ENCODE peak calls at places on chromosome 21, in five cellular contexts. T is progenitor cell of endocrine pancreas, R is osteocyte, M is GM13977, O is lung. I is an unnamed sample.

GRCh38 chr21:37061926-37062591 is 10.8 kb downstream of the PIGP start:
- DNase-seq in T (no peak), R (no peak), M (no peak), O (no peak), I (no peak)

GRCh38 chr21:29499734-29500343 is 201.1 kb downstream of the BACH1 start:
- DNase-seq in T (no peak), R (no peak), M (peak; percentile 7), O (no peak), I (peak; percentile 60)

GRCh38 chr21:14753466-14754258 is 207.5 kb upstream of the SAMSN1 start:
- DNase-seq in T (no peak), R (no peak), M (no peak), O (no peak), I (no peak)

GRCh38 chr21:42375966-42376337 is 9.6 kb upstream of the TFF1 start:
- DNase-seq in T (no peak), R (no peak), M (no peak), O (no peak), I (no peak)

GRCh38 chr21:32994305-32994704 is 31.4 kb upstream of the OLIG2 start:
- DNase-seq in T (no peak), R (no peak), M (peak; percentile 32), O (no peak), I (no peak)

GRCh38 chr21:17699524-17700189 is 87.0 kb upstream of the BTG3 start:
- DNase-seq in T (no peak), R (no peak), M (no peak), O (no peak), I (no peak)

GRCh38 chr21:41928621-41929220 is 25.1 kb downstream of the C2CD2 start:
- DNase-seq in T (no peak), R (no peak), M (peak; percentile 73), O (no peak), I (no peak)

GRCh38 chr21:18164933-18165332 is 79.7 kb upstream of the CHODL start:
- DNase-seq in T (no peak), R (no peak), M (no peak), O (no peak), I (no peak)

GRCh38 chr21:28633803-28634572 is 358.7 kb downstream of the LTN1 start:
- DNase-seq in T (no peak), R (no peak), M (no peak), O (no peak), I (no peak)

GRCh38 chr21:46323227-46323709 is 402 bp downstream of the C21orf58 start:
- DNase-seq in T (no peak), R (no peak), M (no peak), O (no peak), I (no peak)

GRCh38 chr21:46324390-46325072 is 575 bp downstream of the PCNT start:
- DNase-seq in T (peak; percentile 75), R (peak; percentile 95), M (peak; percentile 98), O (peak; percentile 86), I (peak; percentile 96)

GRCh38 chr21:46323710-46324389 is at the start of the genes C21orf58 and PCNT:
- DNase-seq in T (peak; percentile 95), R (peak; percentile 100), M (peak; percentile 99), O (peak; percentile 97), I (peak; percentile 99)

GRCh38 chr21:46326110-46326703 is 2.3 kb downstream of the PCNT start:
- DNase-seq in T (no peak), R (no peak), M (no peak), O (no peak), I (no peak)

DNA sequence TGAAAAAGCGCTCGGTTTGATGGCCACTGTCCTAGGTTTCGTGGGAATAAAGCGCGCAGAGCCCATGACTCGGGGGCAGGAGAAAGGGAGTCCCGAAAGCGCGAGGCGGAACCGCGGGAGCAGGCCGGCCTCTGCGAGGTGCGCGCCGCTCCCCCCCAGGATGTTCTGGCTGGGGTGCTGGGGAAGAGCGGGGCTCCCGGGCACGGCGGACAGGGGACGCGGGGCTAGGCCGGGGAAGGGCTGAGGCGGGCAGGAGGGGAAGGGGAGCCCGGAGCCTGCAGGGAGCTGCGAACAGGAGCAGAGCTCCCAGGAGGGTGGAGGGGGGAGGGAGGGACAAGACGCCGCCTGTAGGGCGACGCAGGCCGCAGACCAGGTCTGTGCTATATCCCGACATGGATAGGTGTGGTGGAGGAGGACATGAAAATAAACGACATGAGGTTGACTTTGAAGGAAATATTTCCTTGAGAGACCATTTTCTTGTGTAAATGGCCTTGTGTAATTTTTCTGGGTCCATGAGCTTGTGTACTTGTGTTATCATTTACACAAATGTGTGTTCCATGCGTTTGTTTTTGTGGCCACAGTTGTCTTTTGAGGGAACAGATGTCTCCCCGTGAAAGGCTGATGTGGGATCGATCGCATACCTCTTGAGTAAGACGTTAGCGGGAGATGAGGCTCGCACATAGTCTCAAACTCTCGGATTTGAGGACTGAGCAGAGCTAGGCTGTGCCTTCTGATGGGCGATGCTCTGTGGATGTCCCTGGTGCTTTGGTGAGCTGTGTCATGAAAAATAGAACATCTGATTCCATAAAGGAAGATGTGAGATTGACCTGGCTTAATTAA is 1.3 kb downstream of the PCNT start:
- DNase-seq in T (peak; percentile 30), R (no peak), M (peak; percentile 57), O (peak; percentile 43), I (peak; percentile 87)
- TF ChIP-seq CTCF in T (no peak), R (peak; percentile 41), M (peak; percentile 40), O (no peak), I (peak; percentile 40)

DNA sequence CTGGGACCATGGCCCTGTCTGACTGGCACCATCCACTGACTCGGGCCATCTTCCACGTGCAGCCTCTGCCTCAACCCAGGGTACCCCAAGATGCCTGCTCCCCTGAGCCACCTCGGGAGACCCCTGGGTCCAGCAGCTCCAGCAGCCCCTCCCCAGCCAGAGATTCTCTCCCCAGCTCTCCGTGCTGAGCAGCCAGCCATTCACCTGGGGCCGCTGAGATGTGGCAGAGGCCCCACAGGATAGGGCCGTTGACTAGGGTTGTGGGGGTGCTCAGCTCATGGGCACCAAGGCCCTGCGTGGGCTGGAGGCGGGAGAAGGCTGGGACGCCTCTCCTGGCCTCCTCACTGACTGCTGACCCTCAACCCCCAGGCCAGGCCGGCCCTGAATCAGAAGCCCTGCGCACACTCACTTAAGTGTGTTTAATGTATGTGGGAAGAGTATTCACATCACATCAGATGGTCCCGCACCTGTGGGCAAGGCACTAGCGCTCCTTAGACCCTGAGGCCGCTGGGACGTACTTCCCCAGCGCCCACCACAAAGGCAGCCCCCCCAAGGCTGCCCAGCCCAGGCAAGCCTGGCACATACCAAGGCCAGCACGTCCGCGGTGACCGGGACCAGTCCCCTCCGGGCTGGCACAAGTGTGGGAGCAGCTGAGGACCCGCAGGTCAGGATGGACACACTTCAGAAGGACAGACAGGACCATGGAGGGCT is 27.8 kb downstream of the SLC19A1 start:
- DNase-seq in T (no peak), R (no peak), M (no peak), O (no peak), I (peak; percentile 9)
- TF ChIP-seq CTCF in T (no peak), R (no peak), M (no peak), O (no peak), I (no peak)

GRCh38 chr21:30936207-30936606 is 54.8 kb upstream of the KRTAP11-1 start:
- DNase-seq in T (no peak), R (no peak), M (no peak), O (no peak), I (no peak)

GRCh38 chr21:30943920-30944319 is 62.5 kb upstream of the KRTAP11-1 start:
- DNase-seq in T (no peak), R (no peak), M (no peak), O (no peak), I (no peak)

GRCh38 chr21:30942192-30942591 is 60.8 kb upstream of the KRTAP11-1 start:
- DNase-seq in T (no peak), R (no peak), M (no peak), O (no peak), I (no peak)
- TF ChIP-seq CTCF in T (no peak), R (no peak), M (no peak), O (no peak), I (no peak)

DNA sequence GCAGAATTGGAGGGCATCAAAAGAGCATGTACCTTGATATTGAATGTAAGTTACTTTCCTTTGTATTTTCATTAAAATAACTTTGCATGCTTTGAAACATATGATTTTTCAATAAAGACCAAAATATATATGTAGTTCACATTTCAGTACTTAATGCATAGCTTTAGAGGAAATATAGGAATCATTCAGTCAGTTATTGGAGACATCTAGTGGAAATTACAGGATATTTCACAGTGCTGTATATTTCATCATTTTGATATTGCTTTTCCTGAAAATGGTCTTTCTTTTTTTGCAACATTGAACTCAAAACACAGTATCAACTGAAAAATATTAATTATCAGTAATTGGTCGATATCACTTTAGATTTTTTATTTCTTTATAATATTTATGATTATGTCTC is 375.8 kb downstream of the NCAM2 start:
- DNase-seq in T (no peak), R (no peak), M (no peak), O (no peak), I (no peak)
- TF ChIP-seq CTCF in T (no peak), R (peak; percentile 66), M (no peak), O (no peak), I (peak; percentile 31)

DNA sequence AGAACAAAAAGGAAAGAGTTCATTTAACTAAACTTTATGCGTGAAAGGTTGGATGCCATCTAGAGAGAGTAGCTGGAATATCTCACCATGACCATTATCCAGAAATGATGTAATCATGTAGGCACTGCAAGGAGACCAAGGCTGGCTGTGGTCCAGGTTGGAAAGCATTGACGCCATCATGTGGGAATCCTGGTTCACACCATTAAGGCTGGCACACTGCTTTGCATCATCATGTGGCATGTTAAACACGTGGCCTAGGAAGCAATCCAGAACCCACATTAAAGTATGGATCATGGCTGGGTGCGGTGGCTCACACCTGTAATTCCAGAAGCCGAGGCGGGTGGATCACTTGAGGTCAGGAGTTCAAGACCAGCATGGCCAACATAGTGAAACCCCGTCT is 4.3 kb downstream of the ADAMTS1 start:
- DNase-seq in T (no peak), R (no peak), M (no peak), O (no peak), I (peak; percentile 81)
- TF ChIP-seq CTCF in T (no peak), R (no peak), M (no peak), O (no peak), I (peak; percentile 30)

GRCh38 chr21:16605588-16605987 is 875.8 kb downstream of the USP25 start:
- DNase-seq in T (no peak), R (no peak), M (no peak), O (no peak), I (peak; percentile 33)

DNA sequence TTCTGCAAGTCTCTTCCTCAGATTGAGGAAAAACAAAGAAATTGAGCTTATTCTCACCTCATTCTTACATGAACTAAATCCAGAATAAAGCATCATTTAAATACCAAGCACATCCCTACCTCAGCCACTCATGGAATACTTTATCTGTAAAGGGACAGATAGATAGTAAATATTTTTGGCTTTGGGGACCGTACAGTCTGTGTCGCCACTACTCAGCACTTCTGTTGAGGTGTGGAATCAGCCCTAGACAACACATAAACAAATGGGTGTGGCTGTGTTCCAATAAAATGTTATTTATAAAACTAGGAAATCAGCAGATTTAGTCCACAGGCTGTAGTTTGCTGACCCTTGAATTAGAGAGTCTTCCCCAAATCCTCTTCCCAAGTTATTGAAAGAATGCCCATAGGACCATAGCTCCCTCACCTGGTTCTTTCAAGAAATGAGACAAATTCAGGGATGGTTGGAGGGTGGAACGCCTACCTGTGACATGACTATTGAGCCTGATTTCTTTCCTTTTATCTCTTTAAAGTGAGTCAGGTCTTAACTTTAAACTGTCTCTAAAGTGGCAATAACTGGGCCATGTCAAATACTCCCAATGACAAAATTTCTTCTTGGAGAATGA is 878.5 kb downstream of the USP25 start:
- DNase-seq in T (no peak), R (no peak), M (no peak), O (no peak), I (no peak)
- TF ChIP-seq CTCF in T (peak; percentile 24), R (no peak), M (no peak), O (no peak), I (peak; percentile 72)

I was measured in BE2C.